ENCODE peak calls at places on chromosomes 7 and 10, in nine cellular contexts. V is stimulated activated CD4-positive, alpha-beta T cell treated with anti-CD3 and anti-CD28 coated beads, TNF-alpha, amount 100 ng/mL, for 24 hours; O is CD8-positive, alpha-beta T cell; Y is HFF-Myc; L is left ventricle myocardium inferior; U is posterior vena cava; D is activated T-helper 1 cell treated with anti-CD3 and anti-CD28 coated beads, Interleukin-12 subunit alpha, Interleukin-12 subunit beta, Interleukin-2, Interleukin-4 antibody, amounts not matched to agents 30 ng/mL and 10 ng/mL and 1 ng/mL, durations not matched to agents 14 hours and 24 hours and 36 hours; E is activated gamma-delta T cell treated with Interleukin-2 at 50 U/mL for 16 hours; J is non-pigmented ciliary epithelial cell. X is an unnamed sample.
A peak's percentile ranks its signal among the peaks of the same experiment; 100 is the strongest.

GRCh38 chr7:46450871-46451270 is 529.8 kb upstream of the IGFBP3 start:
- DNase-seq in V (no peak), O (no peak), Y (no peak), L (no peak), U (no peak), D (no peak), E (no peak), J (no peak), X (no peak)

GRCh38 chr10:97585439-97585811 is 1.2 kb downstream of the HOGA1 start:
- DNase-seq in V (no peak), O (no peak), Y (no peak), L (no peak), U (no peak), D (no peak), E (no peak), J (no peak), X (no peak)

GRCh38 chr10:31383810-31384588 is 65.0 kb downstream of the ZEB1 start:
- DNase-seq in V (no peak), O (no peak), Y (no peak), L (no peak), U (no peak), D (no peak), E (no peak), J (no peak), X (no peak)

GRCh38 chr7:73978681-73979563 is 49.1 kb upstream of the ELN start:
- DNase-seq in V (peak; percentile 26), O (no peak), Y (no peak), L (no peak), U (peak; percentile 76), D (no peak), E (no peak), J (no peak), X (no peak)

GRCh38 chr10:126902157-126902556 is 3.1 kb upstream of the DOCK1 start:
- DNase-seq in V (no peak), O (no peak), Y (peak; percentile 52), L (no peak), U (peak; percentile 47), D (no peak), E (no peak), J (peak; percentile 42), X (peak; percentile 19)

GRCh38 chr7:4683884-4684565 is 1.9 kb downstream of the FOXK1 start:
- DNase-seq in V (peak; percentile 21), O (peak; percentile 65), Y (no peak), L (peak; percentile 68), U (peak; percentile 86), D (peak; percentile 25), E (peak; percentile 18), J (no peak), X (no peak)

GRCh38 chr7:133478591-133479135 is 225.8 kb downstream of the EXOC4 start:
- DNase-seq in V (no peak), O (no peak), Y (no peak), L (no peak), U (no peak), D (no peak), E (no peak), J (no peak), X (no peak)

GRCh38 chr10:129541208-129541607 is 74.2 kb downstream of the MGMT start:
- DNase-seq in V (no peak), O (no peak), Y (no peak), L (no peak), U (no peak), D (no peak), E (no peak), J (no peak), X (no peak)

GRCh38 chr10:113108180-113108835 is 158.3 kb downstream of the TCF7L2 start:
- DNase-seq in V (peak; percentile 27), O (no peak), Y (no peak), L (no peak), U (no peak), D (no peak), E (peak; percentile 10), J (no peak), X (no peak)

GRCh38 chr7:11689096-11689495 is 142.9 kb downstream of the THSD7A start:
- DNase-seq in V (no peak), O (no peak), Y (no peak), L (no peak), U (no peak), D (no peak), E (no peak), J (no peak), X (no peak)

GRCh38 chr7:13989138-13989943 is at the start of gene ETV1:
- DNase-seq in V (no peak), O (no peak), Y (no peak), L (peak; percentile 63), U (peak; percentile 87), D (no peak), E (no peak), J (no peak), X (no peak)

GRCh38 chr7:28573059-28573553 is 160.8 kb downstream of the CREB5 start:
- DNase-seq in V (no peak), O (no peak), Y (peak; percentile 72), L (peak; percentile 19), U (no peak), D (no peak), E (no peak), J (peak; percentile 52), X (no peak)

GRCh38 chr7:4681922-4682620 is at the start of gene FOXK1:
- DNase-seq in V (peak; percentile 80), O (peak; percentile 73), Y (no peak), L (peak; percentile 83), U (peak; percentile 93), D (peak; percentile 75), E (peak; percentile 75), J (no peak), X (no peak)

GRCh38 chr10:110141185-110141584 is 66.2 kb upstream of the MXI1 start:
- DNase-seq in V (no peak), O (no peak), Y (no peak), L (no peak), U (no peak), D (no peak), E (no peak), J (peak; percentile 6), X (no peak)

GRCh38 chr7:158403013-158403821 is 184.4 kb downstream of the PTPRN2 start:
- DNase-seq in V (no peak), O (no peak), Y (no peak), L (no peak), U (peak; percentile 66), D (no peak), E (no peak), J (no peak), X (no peak)

GRCh38 chr10:61623101-61623500 is 39.6 kb upstream of the CABCOCO1 start:
- DNase-seq in V (no peak), O (no peak), Y (no peak), L (no peak), U (no peak), D (no peak), E (no peak), J (no peak), X (no peak)

GRCh38 chr7:114181280-114181679 is 233.3 kb upstream of the FOXP2 start:
- DNase-seq in V (no peak), O (no peak), Y (no peak), L (no peak), U (no peak), D (no peak), E (no peak), J (no peak), X (no peak)

GRCh38 chr7:40192036-40192435 is 57.2 kb downstream of the SUGCT start:
- DNase-seq in V (no peak), O (no peak), Y (peak; percentile 17), L (no peak), U (no peak), D (no peak), E (no peak), J (no peak), X (no peak)

GRCh38 chr7:116836911-116837310 is 25.5 kb upstream of the CAPZA2 start:
- DNase-seq in V (no peak), O (no peak), Y (no peak), L (no peak), U (no peak), D (no peak), E (no peak), J (no peak), X (no peak)

GRCh38 chr10:133127291-133128125 is 32.5 kb upstream of the KNDC1 start:
- DNase-seq in V (peak; percentile 48), O (no peak), Y (no peak), L (peak; percentile 9), U (peak; percentile 72), D (no peak), E (no peak), J (no peak), X (no peak)

GRCh38 chr10:404341-404740 is 269.1 kb downstream of the ZMYND11 start:
- DNase-seq in V (no peak), O (no peak), Y (peak; percentile 37), L (no peak), U (no peak), D (no peak), E (no peak), J (peak; percentile 61), X (peak; percentile 59)

GRCh38 chr7:131829911-131830310 is 273.5 kb upstream of the PODXL start:
- DNase-seq in V (no peak), O (no peak), Y (no peak), L (peak; percentile 16), U (no peak), D (no peak), E (no peak), J (no peak), X (no peak)

GRCh38 chr7:12674861-12675260 is 12.6 kb upstream of the ARL4A start:
- DNase-seq in V (no peak), O (peak; percentile 30), Y (no peak), L (no peak), U (no peak), D (peak; percentile 43), E (peak; percentile 33), J (no peak), X (no peak)

GRCh38 chr10:79382491-79382941 is 35.2 kb downstream of the PPIF start:
- DNase-seq in V (no peak), O (no peak), Y (no peak), L (no peak), U (peak; percentile 81), D (no peak), E (no peak), J (no peak), X (no peak)

GRCh38 chr10:95655571-95656290 is 780 bp downstream of the ALDH18A1 start:
- DNase-seq in V (peak; percentile 12), O (no peak), Y (no peak), L (no peak), U (no peak), D (peak; percentile 2), E (no peak), J (peak; percentile 17), X (no peak)

GRCh38 chr10:74585231-74586087 is 240.9 kb upstream of the KAT6B start:
- DNase-seq in V (peak; percentile 45), O (peak; percentile 52), Y (no peak), L (no peak), U (no peak), D (peak; percentile 48), E (peak; percentile 12), J (no peak), X (no peak)

GRCh38 chr7:52297128-52297527 is 738.3 kb upstream of the POM121L12 start:
- DNase-seq in V (no peak), O (no peak), Y (no peak), L (no peak), U (no peak), D (no peak), E (no peak), J (no peak), X (no peak)

GRCh38 chr7:133512560-133512959 is 259.7 kb downstream of the EXOC4 start:
- DNase-seq in V (no peak), O (no peak), Y (no peak), L (no peak), U (no peak), D (no peak), E (no peak), J (peak; percentile 79), X (peak; percentile 59)

GRCh38 chr7:149422065-149422913 is 38.6 kb downstream of the ZNF777 start:
- DNase-seq in V (peak; percentile 68), O (peak; percentile 66), Y (peak; percentile 10), L (peak; percentile 60), U (peak; percentile 89), D (peak; percentile 73), E (peak; percentile 68), J (no peak), X (no peak)

GRCh38 chr10:79476645-79477044 is 31.2 kb upstream of the ZCCHC24 start:
- DNase-seq in V (no peak), O (no peak), Y (no peak), L (no peak), U (no peak), D (no peak), E (no peak), J (no peak), X (no peak)

GRCh38 chr10:13528138-13528874 is 508 bp downstream of the BEND7 start:
- DNase-seq in V (no peak), O (no peak), Y (no peak), L (peak; percentile 22), U (no peak), D (no peak), E (no peak), J (no peak), X (no peak)